ENCODE peak calls at places on chromosomes 2 and 18, in eight cellular contexts. W is foreskin fibroblast; O is OCI-LY7; D is omental fat pad; N is body of pancreas; Y is LNCaP clone FGC; R is ovary; L is CD8-positive, alpha-beta T cell. Q is an unnamed sample.

GRCh38 chr2:187429989-187430388 is 18.1 kb downstream of the CALCRL start:
- DNase-seq in W (peak), O (no peak), D (no peak), N (no peak), Y (no peak), R (no peak), L (no peak), Q (no peak)

GRCh38 chr2:236396818-236397350 is 132.7 kb upstream of the ASB18 start:
- DNase-seq in W (no peak), O (no peak), D (no peak), N (no peak), Y (no peak), R (no peak), L (no peak), Q (no peak)

GRCh38 chr2:10289891-10290290 is 12.8 kb upstream of the HPCAL1 start:
- DNase-seq in W (peak), O (no peak), D (no peak), N (no peak), Y (no peak), R (no peak), L (no peak), Q (no peak)

GRCh38 chr18:30682667-30683066 is 359.9 kb downstream of the DSC3 start:
- DNase-seq in W (no peak), O (no peak), D (no peak), N (no peak), Y (no peak), R (no peak), L (no peak), Q (no peak)

GRCh38 chr2:27164960-27165763 is 16.4 kb downstream of the TCF23 start:
- DNase-seq in W (no peak), O (peak), D (no peak), N (no peak), Y (no peak), R (no peak), L (no peak), Q (no peak)

GRCh38 chr2:152336854-152337510 is 2.0 kb downstream of the FMNL2 start:
- DNase-seq in W (no peak), O (no peak), D (no peak), N (peak), Y (no peak), R (peak), L (no peak), Q (no peak)

GRCh38 chr2:152396763-152397162 is 61.8 kb downstream of the FMNL2 start:
- DNase-seq in W (no peak), O (no peak), D (no peak), N (no peak), Y (no peak), R (no peak), L (no peak), Q (no peak)

GRCh38 chr2:26521054-26521912 is 43.4 kb upstream of the OTOF start:
- DNase-seq in W (no peak), O (peak), D (no peak), N (no peak), Y (no peak), R (no peak), L (no peak), Q (no peak)

GRCh38 chr18:78138993-78139496 is 840.6 kb upstream of the SALL3 start:
- DNase-seq in W (no peak), O (no peak), D (no peak), N (no peak), Y (no peak), R (no peak), L (no peak), Q (no peak)

GRCh38 chr2:86825020-86825727 is 34.5 kb upstream of the CD8A start:
- DNase-seq in W (no peak), O (no peak), D (no peak), N (no peak), Y (no peak), R (no peak), L (peak), Q (no peak)

GRCh38 chr2:144083211-144083610 is 436.7 kb downstream of the ZEB2 start:
- DNase-seq in W (peak), O (no peak), D (no peak), N (no peak), Y (no peak), R (no peak), L (no peak), Q (peak)

GRCh38 chr18:44654555-44654954 is 26.1 kb upstream of the SETBP1 start:
- DNase-seq in W (peak), O (no peak), D (no peak), N (no peak), Y (peak), R (no peak), L (no peak), Q (no peak)

GRCh38 chr2:67453365-67453764 is 56.2 kb downstream of the ETAA1 start:
- DNase-seq in W (peak), O (no peak), D (no peak), N (no peak), Y (no peak), R (no peak), L (no peak), Q (no peak)

DNA sequence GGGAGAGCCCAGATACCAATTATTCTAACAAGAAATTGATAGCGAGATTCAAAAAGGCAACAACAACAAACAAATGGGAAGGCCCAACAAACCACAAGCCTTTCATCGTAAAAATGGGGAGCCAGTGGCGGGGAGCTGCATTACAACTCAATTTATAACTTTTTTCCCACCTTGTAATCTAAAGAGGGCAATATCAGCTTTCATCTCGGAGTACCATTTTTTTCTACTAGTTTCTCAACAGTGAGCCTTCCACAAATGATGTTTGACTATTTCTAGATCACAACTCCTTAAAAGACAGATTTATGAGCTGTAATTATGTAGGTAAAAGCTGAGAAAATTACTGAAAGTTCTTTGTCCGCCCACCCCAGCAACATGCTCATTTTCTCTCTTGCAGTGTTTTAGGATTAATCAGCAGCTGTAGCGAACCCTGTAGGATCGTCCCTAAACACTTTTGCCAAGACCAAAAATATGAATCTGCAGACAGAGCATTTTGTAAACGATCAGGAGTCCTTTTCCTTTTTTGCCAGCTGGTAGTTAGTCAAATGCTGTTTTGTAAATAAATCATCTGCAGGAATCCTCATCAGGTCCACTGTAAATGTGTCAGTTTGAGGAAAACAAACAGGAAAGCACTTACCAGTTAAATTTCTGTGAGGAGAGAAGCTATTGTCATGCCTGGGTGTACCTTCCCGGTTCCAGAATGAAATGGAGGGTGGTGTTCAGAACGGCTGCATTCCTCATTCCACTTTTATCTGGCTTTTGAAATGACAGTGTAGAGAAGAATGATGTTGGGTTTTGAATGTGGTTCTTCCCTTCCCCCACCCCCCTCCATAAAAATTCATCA is 53.2 kb downstream of the EEF1B2 start:
- DNase-seq in W (peak), O (no peak), D (no peak), N (no peak), Y (peak), R (no peak), L (no peak), Q (no peak)
- TF ChIP-seq CTCF in W (no peak), O (no peak), D (no peak), N (no peak), Y (no peak), R (no peak), L (no peak), Q (no peak)

DNA sequence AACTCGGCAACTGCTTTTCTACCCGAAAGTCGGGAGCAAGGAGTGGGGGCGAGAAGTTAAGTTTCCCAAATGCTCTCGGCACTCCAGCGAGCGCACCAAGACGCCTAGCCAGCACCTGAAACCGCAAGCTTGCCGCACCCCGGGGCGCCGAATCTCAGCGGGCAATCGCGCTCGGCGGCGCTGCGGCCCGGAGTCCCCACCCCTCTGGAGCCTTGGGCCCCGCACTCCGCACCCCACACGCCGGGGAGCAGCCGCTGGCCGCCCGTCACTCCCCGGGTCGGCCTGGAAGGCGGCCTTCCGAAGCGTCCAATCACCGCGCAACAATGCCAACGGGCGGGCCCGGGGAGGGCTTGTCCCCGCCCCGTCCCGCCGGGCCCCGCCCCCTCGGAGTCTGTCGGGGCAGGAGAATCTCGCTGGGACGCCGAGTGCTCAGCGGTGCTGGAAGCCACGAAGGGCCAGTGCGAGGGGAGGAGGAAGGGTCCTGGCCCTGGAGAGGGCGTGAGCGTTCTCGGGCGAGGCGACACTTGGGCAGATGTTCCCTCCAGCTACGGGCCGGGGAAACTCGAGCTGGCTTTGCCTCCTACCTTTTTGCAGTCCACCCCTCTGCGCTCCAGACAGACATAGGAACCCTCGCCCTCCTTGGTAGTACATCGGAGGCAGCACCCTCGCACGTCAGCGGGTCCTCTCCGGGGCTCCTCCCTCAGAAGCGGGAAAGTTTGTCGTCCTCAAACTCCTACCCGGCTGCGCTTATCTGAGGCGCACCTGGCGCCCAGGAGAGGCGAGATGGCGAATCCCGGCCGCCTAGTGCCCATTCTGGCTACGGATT is 1.1 kb upstream of the ZBTB7C start:
- DNase-seq in W (peak), O (peak), D (peak), N (peak), Y (peak), R (peak), L (peak), Q (peak)
- TF ChIP-seq CTCF in W (no peak), O (no peak), D (no peak), N (no peak), Y (no peak), R (no peak), L (no peak), Q (no peak)

GRCh38 chr2:52500561-52500960 is 1267.0 kb upstream of the CHAC2 start:
- DNase-seq in W (no peak), O (no peak), D (no peak), N (no peak), Y (no peak), R (no peak), L (no peak), Q (no peak)
- TF ChIP-seq CTCF in W (no peak), O (no peak), D (no peak), N (no peak), Y (no peak), R (no peak), L (no peak), Q (no peak)

DNA sequence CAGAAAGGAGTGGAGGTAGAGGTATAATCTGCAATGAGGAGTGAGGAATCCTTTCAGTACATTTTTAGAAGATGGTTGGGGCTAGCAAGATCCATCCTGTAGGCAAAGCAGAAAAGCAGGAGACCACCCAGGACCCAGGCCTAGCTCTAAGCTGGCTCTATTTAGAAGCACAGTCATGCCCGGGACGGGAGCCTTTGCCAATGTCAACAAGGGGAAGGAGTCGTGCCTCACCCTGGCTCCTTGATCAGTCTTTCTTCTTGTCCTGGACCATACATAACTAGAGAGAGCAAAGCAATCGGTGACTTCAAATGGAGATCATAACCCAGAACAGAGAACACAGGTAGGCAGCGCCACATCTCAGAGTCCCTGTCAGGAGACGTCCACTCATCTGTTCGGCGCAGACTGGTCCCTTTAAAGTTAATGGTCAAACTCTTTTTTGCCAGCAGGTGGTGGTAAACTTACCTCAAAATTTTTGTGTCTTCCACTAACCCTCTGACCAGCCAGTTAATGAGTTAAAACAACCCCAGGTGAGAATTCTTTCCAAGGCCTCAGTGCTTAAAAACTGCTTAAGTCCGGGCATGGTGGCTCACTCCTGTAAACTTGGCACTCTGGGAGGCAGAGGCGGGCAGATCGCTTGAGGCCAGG is 8.0 kb downstream of the MC5R start:
- DNase-seq in W (no peak), O (no peak), D (no peak), N (no peak), Y (no peak), R (no peak), L (no peak), Q (no peak)
- TF ChIP-seq CTCF in W (no peak), O (peak), D (no peak), N (no peak), Y (peak), R (no peak), L (no peak), Q (no peak)

GRCh38 chr2:231099918-231100317 is 24.9 kb downstream of the HTR2B start:
- DNase-seq in W (no peak), O (peak), D (no peak), N (no peak), Y (no peak), R (no peak), L (no peak), Q (no peak)
- TF ChIP-seq CTCF in W (no peak), O (peak), D (no peak), N (no peak), Y (no peak), R (no peak), L (no peak), Q (no peak)

DNA sequence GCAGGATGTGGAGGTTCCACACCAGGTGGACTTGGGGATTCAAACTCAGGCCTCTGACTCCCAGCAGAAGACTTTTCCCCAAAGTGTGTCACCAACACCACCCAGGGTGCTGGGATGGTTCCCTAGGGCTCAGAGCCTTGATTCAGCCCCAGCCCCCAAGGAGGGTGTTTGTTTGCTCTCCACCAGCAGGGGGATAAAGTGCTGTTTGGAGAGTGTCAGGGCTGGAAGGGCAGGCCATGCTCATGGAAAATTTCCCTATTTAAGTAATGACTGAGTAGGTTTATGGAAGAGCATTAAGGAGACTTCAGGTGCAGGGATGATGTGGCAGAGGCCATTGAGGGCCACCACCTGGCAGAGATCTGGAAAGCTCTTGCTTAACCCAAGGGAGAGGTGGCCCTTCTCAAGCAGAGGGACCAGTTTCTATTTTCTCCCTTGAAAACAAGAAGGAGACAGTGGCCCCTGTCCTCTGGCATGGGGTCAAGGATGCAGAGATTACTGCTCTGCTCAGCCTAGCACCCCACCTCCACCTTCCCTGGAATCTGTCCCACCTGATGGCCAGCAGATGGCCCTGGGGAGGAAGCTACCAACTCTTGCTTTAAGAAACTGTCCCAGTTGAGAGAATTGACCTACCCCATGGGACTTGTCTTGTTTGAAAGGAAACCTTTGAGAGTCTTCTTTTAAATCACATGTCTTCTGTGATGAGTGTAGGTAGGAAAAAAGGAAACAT is 122.1 kb downstream of the ACOXL start:
- DNase-seq in W (no peak), O (peak), D (no peak), N (no peak), Y (no peak), R (no peak), L (no peak), Q (no peak)
- TF ChIP-seq CTCF in W (peak), O (peak), D (no peak), N (no peak), Y (no peak), R (no peak), L (no peak), Q (no peak)

DNA sequence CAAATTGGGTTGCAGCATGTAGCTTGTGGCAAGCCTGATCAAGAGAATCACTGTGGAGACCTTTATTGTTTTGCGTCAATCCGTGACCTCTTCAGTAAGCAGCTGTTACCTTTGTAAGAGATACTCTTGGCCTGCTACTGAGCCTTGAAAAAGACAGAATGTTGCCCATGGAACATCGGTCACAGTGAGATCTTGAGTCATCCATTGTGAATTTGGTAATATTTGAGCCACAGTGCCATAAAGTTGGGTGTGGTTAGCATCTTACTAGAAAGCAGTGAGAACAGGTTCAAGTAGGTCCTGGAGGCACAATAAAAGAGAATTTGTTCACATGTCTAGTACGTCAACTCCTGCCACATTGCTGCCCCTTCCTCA is 12.7 kb upstream of the EFR3B start:
- DNase-seq in W (no peak), O (no peak), D (no peak), N (no peak), Y (no peak), R (no peak), L (no peak), Q (no peak)
- TF ChIP-seq CTCF in W (no peak), O (no peak), D (no peak), N (no peak), Y (no peak), R (no peak), L (no peak), Q (no peak)

Q was measured in lung.